ENCODE peak calls at places on chromosomes 1 and 21, in seven cellular contexts. L is GM13976; X is heart left ventricle; K is stimulated activated CD4-positive, alpha-beta T cell treated with anti-CD3 and anti-CD28 coated beads, Interleukin-15, amount 100 ng/mL, for 24 hours; P is NCI-H526; M is fibroblast of the aortic adventitia; Z is effector memory CD8-positive, alpha-beta T cell. C is an unnamed sample.
A peak's percentile ranks its signal among the peaks of the same experiment; 100 is the strongest.

GRCh38 chr1:209412036-209412435 is 171.5 kb upstream of the CAMK1G start:
- DNase-seq in X (no peak), M (peak; percentile 59), Z (no peak), K (no peak), L (no peak), P (no peak), C (no peak)

GRCh38 chr1:175673236-175674150 is 69.9 kb downstream of the TNR start:
- DNase-seq in Z (no peak), X (no peak), P (no peak), M (no peak), K (no peak), L (peak; percentile 29), C (no peak)

GRCh38 chr1:220787069-220787614 is 429 bp downstream of the MTARC1 start:
- DNase-seq in K (peak; percentile 18), Z (no peak), P (peak; percentile 82), M (no peak), L (no peak), X (no peak), C (no peak)

GRCh38 chr21:15775981-15776380 is 46.2 kb downstream of the USP25 start:
- DNase-seq in L (no peak), X (no peak), Z (no peak), K (no peak), M (peak; percentile 56), P (no peak), C (no peak)

GRCh38 chr1:114009393-114009792 is 30.1 kb downstream of the OLFML3 start:
- DNase-seq in M (peak; percentile 36), Z (no peak), L (no peak), X (no peak), K (no peak), P (no peak), C (no peak)

GRCh38 chr1:14970115-14970798 is 183.3 kb upstream of the TMEM51 start:
- DNase-seq in X (no peak), P (peak; percentile 19), L (no peak), M (peak; percentile 87), K (peak; percentile 56), Z (no peak), C (no peak)

GRCh38 chr1:32398401-32398800 is 4.2 kb upstream of the BSDC1 start:
- DNase-seq in P (no peak), X (no peak), M (peak; percentile 39), Z (no peak), K (no peak), L (no peak), C (no peak)

GRCh38 chr1:167175901-167176300 is 44.8 kb upstream of the POU2F1 start:
- DNase-seq in Z (no peak), L (no peak), K (no peak), M (no peak), X (no peak), P (no peak), C (no peak)

GRCh38 chr1:160416369-160416768 is 16.0 kb downstream of the VANGL2 start:
- DNase-seq in Z (no peak), K (no peak), P (peak; percentile 74), X (no peak), L (peak; percentile 50), M (peak; percentile 33), C (no peak)

GRCh38 chr1:197841828-197842573 is 60.4 kb upstream of the C1orf53 start:
- DNase-seq in X (no peak), P (no peak), K (no peak), Z (no peak), M (peak; percentile 24), L (no peak), C (peak; percentile 17)

GRCh38 chr1:85846706-85847105 is 138.5 kb upstream of the ZNHIT6 start:
- DNase-seq in M (no peak), K (no peak), P (no peak), Z (no peak), X (no peak), L (no peak), C (no peak)

GRCh38 chr1:236733654-236734053 is 47.4 kb downstream of the ACTN2 start:
- DNase-seq in X (no peak), Z (no peak), P (no peak), K (no peak), L (no peak), M (no peak), C (no peak)

GRCh38 chr1:34360574-34360973 is 183.9 kb downstream of the C1orf94 start:
- DNase-seq in M (no peak), X (no peak), K (no peak), P (no peak), Z (no peak), L (peak; percentile 26), C (no peak)

GRCh38 chr1:197470330-197470729 is 202.3 kb downstream of the CRB1 start:
- DNase-seq in P (no peak), M (no peak), X (no peak), Z (no peak), L (no peak), K (no peak), C (no peak)

GRCh38 chr1:46931151-46931550 is 10.1 kb downstream of the CYP4A11 start:
- DNase-seq in P (no peak), K (no peak), L (no peak), Z (no peak), X (no peak), M (no peak), C (no peak)

GRCh38 chr1:234261545-234261944 is 111.7 kb upstream of the COA6 start:
- DNase-seq in M (no peak), Z (no peak), K (no peak), L (no peak), X (no peak), P (no peak), C (no peak)

GRCh38 chr1:8293141-8293540 is 24.8 kb upstream of the SLC45A1 start:
- DNase-seq in M (no peak), L (no peak), P (no peak), K (no peak), Z (no peak), X (no peak), C (no peak)

GRCh38 chr1:25619101-25619890 is 2.7 kb downstream of the MAN1C1 start:
- DNase-seq in L (no peak), P (peak; percentile 77), M (peak; percentile 17), K (peak; percentile 69), X (peak; percentile 68), Z (no peak), C (no peak)

GRCh38 chr1:24117722-24118409 is 5.9 kb upstream of the MYOM3 start:
- DNase-seq in Z (no peak), M (peak; percentile 64), K (no peak), P (no peak), L (no peak), X (no peak), C (no peak)

GRCh38 chr21:45736705-45737484 is 93.4 kb downstream of the PCBP3 start:
- DNase-seq in L (peak; percentile 19), M (no peak), P (no peak), Z (no peak), X (no peak), K (no peak), C (no peak)

GRCh38 chr1:46166521-46167462 is 8.1 kb upstream of the TSPAN1 start:
- DNase-seq in P (peak; percentile 73), Z (peak; percentile 16), K (peak; percentile 58), L (peak; percentile 66), M (no peak), X (peak; percentile 79), C (peak; percentile 39)

GRCh38 chr1:83676106-83676505 is 322.8 kb downstream of the TTLL7 start:
- DNase-seq in Z (no peak), M (peak; percentile 1), L (no peak), P (no peak), K (no peak), X (no peak), C (no peak)

GRCh38 chr1:226548281-226549093 is at the start of gene STUM:
- DNase-seq in L (peak; percentile 71), P (peak; percentile 43), M (no peak), Z (no peak), K (peak; percentile 42), X (no peak), C (no peak)

GRCh38 chr1:147541672-147542548 is 609 bp downstream of the BCL9 start:
- DNase-seq in Z (no peak), K (peak; percentile 49), P (peak; percentile 84), M (peak; percentile 63), X (peak; percentile 62), L (no peak), C (no peak)

GRCh38 chr1:111334169-111334568 is 43.5 kb downstream of the CHIA start:
- DNase-seq in P (peak; percentile 71), X (no peak), M (peak; percentile 75), K (peak; percentile 58), Z (peak; percentile 45), L (peak; percentile 67), C (peak; percentile 18)

GRCh38 chr1:26696191-26696644 is 403 bp downstream of the ARID1A start:
- DNase-seq in K (peak; percentile 38), L (no peak), M (no peak), X (peak; percentile 74), P (no peak), Z (peak; percentile 15), C (no peak)

GRCh38 chr1:155080250-155081228 is 1.9 kb downstream of the EFNA3 start:
- DNase-seq in X (peak; percentile 61), P (peak; percentile 99), K (peak; percentile 57), M (no peak), Z (no peak), L (no peak), C (no peak)

GRCh38 chr1:184504012-184504694 is 117.3 kb downstream of the C1orf21 start:
- DNase-seq in P (peak; percentile 65), X (no peak), M (no peak), K (no peak), Z (no peak), L (no peak), C (no peak)